ENCODE peak calls at places on chromosomes 5 and 9, in seven cellular contexts. One of them, this sample, is unnamed.

GRCh38 chr9:136185066-136185465 is 19.9 kb downstream of the LHX3 start:
- DNase-seq in lung: no peak
- DNase-seq in dorsolateral prefrontal cortex: no peak
- DNase-seq in body of pancreas: no peak
- DNase-seq in GM04504: no peak
- DNase-seq in cortex of kidney: no peak
- DNase-seq in myocyte: no peak
- DNase-seq in this sample: no peak

GRCh38 chr5:106171708-106172107 is 1499.0 kb downstream of the EFNA5 start:
- DNase-seq in lung: no peak
- DNase-seq in dorsolateral prefrontal cortex: no peak
- DNase-seq in body of pancreas: no peak
- DNase-seq in GM04504: no peak
- DNase-seq in cortex of kidney: no peak
- DNase-seq in myocyte: no peak
- DNase-seq in this sample: no peak

GRCh38 chr9:95793924-95794828 is 81.3 kb upstream of the ERCC6L2 start:
- DNase-seq in lung: no peak
- DNase-seq in dorsolateral prefrontal cortex: no peak
- DNase-seq in body of pancreas: no peak
- DNase-seq in GM04504: peak; percentile 95
- DNase-seq in cortex of kidney: no peak
- DNase-seq in myocyte: peak; percentile 69
- DNase-seq in this sample: no peak

GRCh38 chr9:93682155-93682968 is 106.0 kb downstream of the PHF2 start:
- DNase-seq in lung: peak; percentile 77
- DNase-seq in dorsolateral prefrontal cortex: peak; percentile 52
- DNase-seq in body of pancreas: peak; percentile 74
- DNase-seq in GM04504: peak; percentile 24
- DNase-seq in cortex of kidney: no peak
- DNase-seq in myocyte: peak; percentile 60
- DNase-seq in this sample: no peak

GRCh38 chr9:113219972-113220371 is 1.1 kb downstream of the FKBP15 start:
- DNase-seq in lung: no peak
- DNase-seq in dorsolateral prefrontal cortex: no peak
- DNase-seq in body of pancreas: no peak
- DNase-seq in GM04504: peak; percentile 64
- DNase-seq in cortex of kidney: no peak
- DNase-seq in myocyte: peak; percentile 19
- DNase-seq in this sample: no peak

GRCh38 chr9:85041737-85042136 is 372.2 kb downstream of the NTRK2 start:
- DNase-seq in lung: no peak
- DNase-seq in dorsolateral prefrontal cortex: no peak
- DNase-seq in body of pancreas: no peak
- DNase-seq in GM04504: no peak
- DNase-seq in cortex of kidney: no peak
- DNase-seq in myocyte: no peak
- DNase-seq in this sample: no peak

GRCh38 chr5:92801921-92802320 is 779.1 kb downstream of the NR2F1-AS1 start:
- DNase-seq in lung: no peak
- DNase-seq in dorsolateral prefrontal cortex: no peak
- DNase-seq in body of pancreas: no peak
- DNase-seq in GM04504: no peak
- DNase-seq in cortex of kidney: no peak
- DNase-seq in myocyte: no peak
- DNase-seq in this sample: no peak

GRCh38 chr9:120612218-120612617 is 32.3 kb upstream of the CDK5RAP2 start:
- DNase-seq in lung: no peak
- DNase-seq in dorsolateral prefrontal cortex: no peak
- DNase-seq in body of pancreas: no peak
- DNase-seq in GM04504: no peak
- DNase-seq in cortex of kidney: no peak
- DNase-seq in myocyte: no peak
- DNase-seq in this sample: no peak

GRCh38 chr9:89387970-89388867 is 69.9 kb downstream of the SECISBP2 start:
- DNase-seq in lung: peak; percentile 67
- DNase-seq in dorsolateral prefrontal cortex: no peak
- DNase-seq in body of pancreas: peak; percentile 20
- DNase-seq in GM04504: peak; percentile 81
- DNase-seq in cortex of kidney: no peak
- DNase-seq in myocyte: peak; percentile 20
- DNase-seq in this sample: no peak

GRCh38 chr9:137083418-137084004 is 3.3 kb upstream of the MAN1B1 start:
- DNase-seq in lung: peak; percentile 43
- DNase-seq in dorsolateral prefrontal cortex: no peak
- DNase-seq in body of pancreas: no peak
- DNase-seq in GM04504: peak; percentile 92
- DNase-seq in cortex of kidney: no peak
- DNase-seq in myocyte: peak; percentile 99
- DNase-seq in this sample: no peak

GRCh38 chr5:122704247-122705036 is 70.4 kb upstream of the SNX2 start:
- DNase-seq in lung: no peak
- DNase-seq in dorsolateral prefrontal cortex: no peak
- DNase-seq in body of pancreas: no peak
- DNase-seq in GM04504: peak; percentile 17
- DNase-seq in cortex of kidney: no peak
- DNase-seq in myocyte: peak; percentile 59
- DNase-seq in this sample: no peak

GRCh38 chr5:87899109-87900100 is 369.2 kb downstream of the TMEM161B start:
- DNase-seq in lung: no peak
- DNase-seq in dorsolateral prefrontal cortex: no peak
- DNase-seq in body of pancreas: peak; percentile 7
- DNase-seq in GM04504: peak; percentile 6
- DNase-seq in cortex of kidney: no peak
- DNase-seq in myocyte: peak; percentile 35
- DNase-seq in this sample: peak; percentile 19

This sample was measured in hypothalamus.